ENCODE peak calls at places on chromosomes 12 and 14, in four cellular contexts. One of them, this sample, is unnamed.
A peak's percentile ranks its signal among the peaks of the same experiment; 100 is the strongest.

GRCh38 chr12:52147367-52147972 is 44.3 kb downstream of the KRT80 start:
- DNase-seq in heart left ventricle: peak; percentile 87
- DNase-seq in astrocyte: peak; percentile 98
- DNase-seq in fibroblast of pulmonary artery: peak; percentile 94
- DNase-seq in this sample: peak; percentile 100

GRCh38 chr12:47304161-47304560 is 224.4 kb upstream of the AMIGO2 start:
- DNase-seq in astrocyte: no peak
- DNase-seq in fibroblast of pulmonary artery: no peak
- DNase-seq in heart left ventricle: no peak
- DNase-seq in this sample: no peak

GRCh38 chr12:107581616-107582015 is 104.0 kb upstream of the PWP1 start:
- DNase-seq in fibroblast of pulmonary artery: no peak
- DNase-seq in astrocyte: no peak
- DNase-seq in heart left ventricle: no peak
- DNase-seq in this sample: no peak

GRCh38 chr14:71692496-71692895 is 239.7 kb upstream of the RGS6 start:
- DNase-seq in fibroblast of pulmonary artery: peak; percentile 73
- DNase-seq in astrocyte: peak; percentile 74
- DNase-seq in heart left ventricle: no peak
- DNase-seq in this sample: no peak

GRCh38 chr12:53046655-53047220 is 3.1 kb upstream of the TNS2 start:
- DNase-seq in astrocyte: peak; percentile 87
- DNase-seq in heart left ventricle: peak; percentile 88
- DNase-seq in fibroblast of pulmonary artery: peak; percentile 89
- DNase-seq in this sample: peak; percentile 92

GRCh38 chr14:69648480-69649414 is 37.4 kb downstream of the SUSD6 start:
- DNase-seq in astrocyte: peak; percentile 75
- DNase-seq in heart left ventricle: no peak
- DNase-seq in fibroblast of pulmonary artery: peak; percentile 77
- DNase-seq in this sample: peak; percentile 81

GRCh38 chr12:29796823-29797263 is 13.1 kb upstream of the TMTC1 start:
- DNase-seq in fibroblast of pulmonary artery: peak; percentile 94
- DNase-seq in astrocyte: peak; percentile 91
- DNase-seq in heart left ventricle: peak; percentile 23
- DNase-seq in this sample: peak; percentile 93

GRCh38 chr12:84912191-84913142 is at the start of gene SLC6A15:
- DNase-seq in fibroblast of pulmonary artery: peak; percentile 89
- DNase-seq in astrocyte: peak; percentile 55
- DNase-seq in heart left ventricle: peak; percentile 5
- DNase-seq in this sample: peak; percentile 74

GRCh38 chr14:36105401-36105800 is 71.1 kb downstream of the PTCSC3 start:
- DNase-seq in astrocyte: no peak
- DNase-seq in fibroblast of pulmonary artery: no peak
- DNase-seq in heart left ventricle: no peak
- DNase-seq in this sample: no peak

GRCh38 chr14:100083706-100084105 is 18.5 kb downstream of the EVL start:
- DNase-seq in heart left ventricle: no peak
- DNase-seq in astrocyte: no peak
- DNase-seq in fibroblast of pulmonary artery: no peak
- DNase-seq in this sample: peak; percentile 20

GRCh38 chr12:119949594-119949993 is 39.4 kb upstream of the BICDL1 start:
- DNase-seq in astrocyte: no peak
- DNase-seq in heart left ventricle: no peak
- DNase-seq in fibroblast of pulmonary artery: no peak
- DNase-seq in this sample: no peak

GRCh38 chr14:71169028-71169427 is 261.8 kb downstream of the PCNX1 start:
- DNase-seq in fibroblast of pulmonary artery: no peak
- DNase-seq in heart left ventricle: no peak
- DNase-seq in astrocyte: no peak
- DNase-seq in this sample: no peak

GRCh38 chr12:91057349-91057748 is 475 bp downstream of the KERA start:
- DNase-seq in fibroblast of pulmonary artery: peak; percentile 8
- DNase-seq in astrocyte: no peak
- DNase-seq in heart left ventricle: no peak
- DNase-seq in this sample: peak; percentile 19

GRCh38 chr14:95993768-95994592 is 45.2 kb upstream of the C14orf132 start:
- DNase-seq in astrocyte: peak; percentile 20
- DNase-seq in fibroblast of pulmonary artery: peak; percentile 65
- DNase-seq in heart left ventricle: peak; percentile 8
- DNase-seq in this sample: peak; percentile 78

GRCh38 chr12:116601524-116601923 is 42.3 kb downstream of the MAP1LC3B2 start:
- DNase-seq in heart left ventricle: no peak
- DNase-seq in astrocyte: peak; percentile 22
- DNase-seq in fibroblast of pulmonary artery: no peak
- DNase-seq in this sample: peak; percentile 48

GRCh38 chr12:123395236-123395635 is 11.3 kb downstream of the KMT5A start:
- DNase-seq in fibroblast of pulmonary artery: no peak
- DNase-seq in astrocyte: no peak
- DNase-seq in heart left ventricle: no peak
- DNase-seq in this sample: no peak

GRCh38 chr12:31368666-31369361 is 42.9 kb upstream of the SINHCAF start:
- DNase-seq in fibroblast of pulmonary artery: no peak
- DNase-seq in heart left ventricle: no peak
- DNase-seq in astrocyte: no peak
- DNase-seq in this sample: no peak

GRCh38 chr12:88650715-88651114 is 70.4 kb upstream of the KITLG start:
- DNase-seq in fibroblast of pulmonary artery: peak; percentile 51
- DNase-seq in heart left ventricle: no peak
- DNase-seq in astrocyte: peak; percentile 57
- DNase-seq in this sample: peak; percentile 55

GRCh38 chr14:102213984-102214658 is 74.4 kb downstream of the WDR20 start:
- DNase-seq in fibroblast of pulmonary artery: no peak
- DNase-seq in heart left ventricle: no peak
- DNase-seq in astrocyte: no peak
- DNase-seq in this sample: no peak

GRCh38 chr14:106691601-106692291 is 1165.4 kb downstream of the TMEM121 start:
- DNase-seq in fibroblast of pulmonary artery: no peak
- DNase-seq in astrocyte: no peak
- DNase-seq in heart left ventricle: no peak
- DNase-seq in this sample: no peak

GRCh38 chr12:114993202-114993601 is 309.2 kb upstream of the TBX3 start:
- DNase-seq in heart left ventricle: no peak
- DNase-seq in fibroblast of pulmonary artery: no peak
- DNase-seq in astrocyte: no peak
- DNase-seq in this sample: no peak

GRCh38 chr14:91293281-91293680 is 48.8 kb upstream of the GPR68 start:
- DNase-seq in fibroblast of pulmonary artery: no peak
- DNase-seq in heart left ventricle: no peak
- DNase-seq in astrocyte: no peak
- DNase-seq in this sample: no peak

GRCh38 chr12:1220127-1221092 is 229.4 kb downstream of the ERC1 start:
- DNase-seq in fibroblast of pulmonary artery: peak; percentile 8
- DNase-seq in astrocyte: no peak
- DNase-seq in heart left ventricle: peak; percentile 10
- DNase-seq in this sample: no peak

GRCh38 chr12:2868986-2869385 is 8.0 kb downstream of the FOXM1 start:
- DNase-seq in heart left ventricle: no peak
- DNase-seq in astrocyte: peak; percentile 53
- DNase-seq in fibroblast of pulmonary artery: no peak
- DNase-seq in this sample: peak; percentile 65

GRCh38 chr14:60705100-60705499 is 19.1 kb downstream of the SIX4 start:
- DNase-seq in fibroblast of pulmonary artery: no peak
- DNase-seq in astrocyte: no peak
- DNase-seq in heart left ventricle: no peak
- DNase-seq in this sample: no peak

GRCh38 chr12:62438098-62438692 is 28.4 kb upstream of the MON2 start:
- DNase-seq in astrocyte: peak; percentile 12
- DNase-seq in heart left ventricle: peak; percentile 25
- DNase-seq in fibroblast of pulmonary artery: peak; percentile 76
- DNase-seq in this sample: peak; percentile 32

DNA sequence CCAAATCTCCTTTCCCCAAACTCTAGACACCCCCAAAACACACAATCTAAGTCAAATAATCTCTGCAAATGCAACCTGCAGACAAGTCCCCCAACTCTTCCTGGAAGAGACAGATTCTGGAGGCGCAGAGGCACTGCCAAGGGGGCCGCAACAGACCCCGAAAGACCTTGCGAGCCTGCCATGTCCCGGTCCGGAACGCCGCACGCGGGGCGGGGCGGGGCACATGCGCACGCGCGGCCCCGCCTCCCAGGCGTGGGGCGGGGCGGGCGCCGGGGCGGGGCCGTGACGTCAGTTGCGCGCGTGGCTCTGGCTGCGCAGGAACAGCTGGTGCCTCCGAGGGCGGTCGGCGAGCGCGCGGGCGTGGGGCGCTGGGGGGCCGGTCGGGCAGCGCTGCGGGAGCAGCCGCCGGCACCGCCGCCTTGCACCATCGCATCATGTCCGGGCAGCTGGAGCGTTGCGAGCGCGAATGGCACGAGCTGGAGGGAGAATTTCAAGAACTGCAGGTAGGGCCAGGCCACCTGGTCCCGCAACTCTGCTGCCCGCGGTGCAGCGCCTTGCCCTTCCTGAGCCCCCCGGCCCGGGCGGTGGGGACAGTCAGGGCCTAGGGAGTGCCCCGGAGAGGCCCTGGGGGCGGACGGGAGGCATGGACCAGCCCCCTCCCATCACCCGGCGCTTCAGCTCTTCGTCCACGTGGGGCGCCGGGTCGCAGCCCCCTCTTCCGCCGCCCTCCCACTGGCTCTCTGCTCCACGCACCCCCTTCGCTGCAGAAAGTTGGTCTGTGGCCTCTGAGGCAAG is at the start of gene TMEM120B:
- DNase-seq in astrocyte: peak; percentile 37
- DNase-seq in heart left ventricle: peak; percentile 88
- DNase-seq in fibroblast of pulmonary artery: peak; percentile 72
- DNase-seq in this sample: peak; percentile 71
- TF ChIP-seq CTCF in astrocyte: no peak
- TF ChIP-seq CTCF in heart left ventricle: no peak
- TF ChIP-seq CTCF in fibroblast of pulmonary artery: no peak
- TF ChIP-seq CTCF in this sample: no peak

GRCh38 chr12:45257185-45257585 is 41.3 kb downstream of the ANO6 start:
- DNase-seq in heart left ventricle: no peak
- DNase-seq in astrocyte: no peak
- DNase-seq in fibroblast of pulmonary artery: no peak
- DNase-seq in this sample: no peak
- TF ChIP-seq CTCF in heart left ventricle: no peak
- TF ChIP-seq CTCF in astrocyte: no peak
- TF ChIP-seq CTCF in fibroblast of pulmonary artery: no peak
- TF ChIP-seq CTCF in this sample: no peak

GRCh38 chr14:38730420-38730819 is 372.6 kb downstream of the SEC23A start:
- DNase-seq in astrocyte: no peak
- DNase-seq in fibroblast of pulmonary artery: no peak
- DNase-seq in heart left ventricle: no peak
- DNase-seq in this sample: no peak

GRCh38 chr14:38723954-38724353 is 379.1 kb downstream of the SEC23A start:
- DNase-seq in fibroblast of pulmonary artery: peak; percentile 8
- DNase-seq in heart left ventricle: no peak
- DNase-seq in astrocyte: peak; percentile 3
- DNase-seq in this sample: peak; percentile 18

GRCh38 chr14:38721822-38722431 is 381.1 kb downstream of the SEC23A start:
- DNase-seq in astrocyte: peak; percentile 4
- DNase-seq in fibroblast of pulmonary artery: peak; percentile 76
- DNase-seq in heart left ventricle: peak; percentile 45
- DNase-seq in this sample: peak; percentile 56

GRCh38 chr14:38723277-38723676 is 379.8 kb downstream of the SEC23A start:
- DNase-seq in astrocyte: no peak
- DNase-seq in heart left ventricle: no peak
- DNase-seq in fibroblast of pulmonary artery: no peak
- DNase-seq in this sample: no peak

DNA sequence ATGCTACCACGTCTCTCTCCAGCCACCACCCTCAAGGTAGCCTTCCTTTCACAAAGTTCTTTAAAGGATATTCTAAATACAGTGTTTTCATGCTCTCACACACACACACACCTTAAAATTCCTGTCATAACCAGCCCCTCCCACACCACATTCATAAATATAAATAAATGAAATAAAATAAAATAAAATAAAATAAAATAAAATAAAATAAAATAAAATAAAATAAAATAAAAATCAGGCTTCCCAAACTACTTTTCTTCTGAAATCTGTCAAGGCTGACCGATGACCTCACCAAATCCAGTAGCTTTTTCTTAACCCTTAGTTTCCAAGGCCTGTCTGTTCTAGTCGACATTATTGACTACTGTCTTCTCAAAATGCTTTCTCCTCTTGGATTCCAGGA is 378.4 kb downstream of the SEC23A start:
- DNase-seq in fibroblast of pulmonary artery: no peak
- DNase-seq in astrocyte: no peak
- DNase-seq in heart left ventricle: no peak
- DNase-seq in this sample: no peak
- TF ChIP-seq CTCF in fibroblast of pulmonary artery: no peak
- TF ChIP-seq CTCF in astrocyte: no peak
- TF ChIP-seq CTCF in heart left ventricle: no peak
- TF ChIP-seq CTCF in this sample: no peak

GRCh38 chr12:124479680-124480468 is 87.5 kb downstream of the NCOR2 start:
- DNase-seq in heart left ventricle: no peak
- DNase-seq in astrocyte: no peak
- DNase-seq in fibroblast of pulmonary artery: no peak
- DNase-seq in this sample: no peak

GRCh38 chr12:124477109-124477915 is 90.1 kb downstream of the NCOR2 start:
- DNase-seq in astrocyte: no peak
- DNase-seq in heart left ventricle: no peak
- DNase-seq in fibroblast of pulmonary artery: no peak
- DNase-seq in this sample: no peak

GRCh38 chr12:124478985-124479645 is 88.3 kb downstream of the NCOR2 start:
- DNase-seq in fibroblast of pulmonary artery: no peak
- DNase-seq in heart left ventricle: no peak
- DNase-seq in astrocyte: no peak
- DNase-seq in this sample: no peak

GRCh38 chr12:124480469-124481256 is 86.7 kb downstream of the NCOR2 start:
- DNase-seq in fibroblast of pulmonary artery: peak; percentile 69
- DNase-seq in astrocyte: peak; percentile 68
- DNase-seq in heart left ventricle: no peak
- DNase-seq in this sample: peak; percentile 74

DNA sequence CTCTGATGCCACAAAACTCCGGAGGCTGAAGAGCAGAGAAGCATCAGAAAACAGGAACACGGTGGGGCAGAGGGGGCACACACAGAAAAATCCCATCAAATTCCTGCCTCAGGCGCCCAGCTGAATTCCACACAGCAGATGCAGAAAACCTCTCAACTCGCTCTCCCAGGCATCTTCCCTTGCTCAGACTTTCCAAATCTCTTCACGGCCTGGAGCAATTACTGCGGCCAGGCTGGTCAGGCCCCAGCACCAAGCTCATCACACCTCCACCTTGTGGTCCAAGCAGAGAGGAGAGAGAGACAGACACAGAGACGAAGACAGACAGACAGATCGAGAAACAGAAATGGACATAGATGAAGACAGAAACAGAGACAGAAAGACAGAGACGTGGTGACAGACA is 89.0 kb downstream of the NCOR2 start:
- DNase-seq in heart left ventricle: no peak
- DNase-seq in astrocyte: no peak
- DNase-seq in fibroblast of pulmonary artery: no peak
- DNase-seq in this sample: no peak
- TF ChIP-seq CTCF in heart left ventricle: no peak
- TF ChIP-seq CTCF in astrocyte: no peak
- TF ChIP-seq CTCF in fibroblast of pulmonary artery: no peak
- TF ChIP-seq CTCF in this sample: no peak

DNA sequence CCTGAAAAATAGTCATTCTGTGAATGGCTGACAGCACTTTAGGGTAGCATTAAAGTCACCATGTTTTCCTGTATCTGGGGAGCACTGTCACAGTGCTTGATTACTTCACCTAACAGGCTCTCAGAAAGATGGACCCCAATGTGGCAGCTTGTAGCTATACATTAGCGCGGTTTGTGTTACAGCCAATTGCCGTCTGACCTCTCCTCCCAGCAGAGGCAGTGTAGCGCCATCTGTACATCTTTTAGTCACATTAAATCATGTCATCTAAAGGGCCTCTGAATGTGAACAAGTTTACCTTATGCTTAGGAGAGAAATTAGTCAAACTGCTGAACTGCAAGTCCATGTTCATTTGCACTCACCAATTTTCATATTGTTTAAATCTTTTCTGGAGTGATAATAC is 113.7 kb downstream of the LMO3 start:
- DNase-seq in astrocyte: no peak
- DNase-seq in heart left ventricle: no peak
- DNase-seq in fibroblast of pulmonary artery: no peak
- DNase-seq in this sample: no peak
- TF ChIP-seq CTCF in astrocyte: no peak
- TF ChIP-seq CTCF in heart left ventricle: no peak
- TF ChIP-seq CTCF in fibroblast of pulmonary artery: no peak
- TF ChIP-seq CTCF in this sample: no peak